ENCODE peak calls at places on chromosomes 7 and 10, in ten cellular contexts. M is heart left ventricle, V is Peyer's patch, T is left ventricle myocardium inferior, J is suprapubic skin, G is fibroblast of villous mesenchyme, O is dorsolateral prefrontal cortex, P is fibroblast of the aortic adventitia, S is K562, I is IMR-90. D is an unnamed sample.

GRCh38 chr7:154777023-154777422 is 225.9 kb downstream of the PAXIP1 start:
- DNase-seq in G (no peak), J (no peak), I (no peak), T (no peak), S (peak), P (no peak), V (no peak), M (no peak), O (no peak), D (no peak)

GRCh38 chr10:44171765-44172164 is 213.1 kb downstream of the CXCL12 start:
- DNase-seq in P (no peak), G (no peak), S (no peak), M (no peak), J (no peak), I (no peak), O (no peak), T (no peak), V (no peak), D (no peak)

GRCh38 chr10:1525354-1526162 is 211.8 kb downstream of the ADARB2 start:
- DNase-seq in O (no peak), M (no peak), I (no peak), J (no peak), S (no peak), G (no peak), T (no peak), V (no peak), P (no peak), D (no peak)

GRCh38 chr10:73218466-73219191 is 28.4 kb downstream of the DNAJC9 start:
- DNase-seq in P (peak), T (no peak), V (no peak), J (no peak), I (peak), M (no peak), G (peak), S (peak), O (no peak), D (no peak)

GRCh38 chr7:151628846-151629604 is 109.3 kb upstream of the RHEB start:
- DNase-seq in T (no peak), M (no peak), J (no peak), S (no peak), I (no peak), O (no peak), V (no peak), P (no peak), G (no peak), D (no peak)

GRCh38 chr7:55147101-55147500 is 128.3 kb downstream of the EGFR start:
- DNase-seq in J (no peak), V (no peak), G (no peak), I (no peak), S (no peak), O (no peak), T (no peak), M (no peak), P (no peak), D (no peak)

GRCh38 chr7:1057416-1058291 is 13.3 kb downstream of the GPR146 start:
- DNase-seq in S (no peak), G (no peak), J (no peak), V (no peak), T (no peak), O (no peak), P (no peak), I (no peak), M (no peak), D (no peak)

GRCh38 chr10:63866747-63867140 is 345.5 kb downstream of the REEP3 start:
- DNase-seq in M (no peak), T (no peak), S (peak), O (no peak), I (no peak), J (no peak), P (peak), G (peak), V (no peak), D (peak)

GRCh38 chr7:7765422-7765821 is 47.0 kb upstream of the RPA3 start:
- DNase-seq in O (no peak), M (no peak), T (no peak), J (no peak), P (no peak), V (no peak), G (no peak), I (no peak), S (no peak), D (peak)

GRCh38 chr7:67625257-67625713 is 628.7 kb downstream of the TYW1 start:
- DNase-seq in G (peak), V (peak), S (peak), M (peak), P (peak), T (peak), J (peak), I (peak), O (peak), D (peak)

GRCh38 chr7:94491410-94491809 is 18.2 kb upstream of the CASD1 start:
- DNase-seq in G (no peak), O (no peak), J (no peak), M (no peak), V (no peak), S (no peak), T (no peak), P (no peak), I (no peak), D (no peak)

GRCh38 chr10:97500297-97500575 is 1.5 kb downstream of the UBTD1 start:
- DNase-seq in P (no peak), T (no peak), J (no peak), G (no peak), V (no peak), I (no peak), S (no peak), O (no peak), M (no peak), D (no peak)

DNA sequence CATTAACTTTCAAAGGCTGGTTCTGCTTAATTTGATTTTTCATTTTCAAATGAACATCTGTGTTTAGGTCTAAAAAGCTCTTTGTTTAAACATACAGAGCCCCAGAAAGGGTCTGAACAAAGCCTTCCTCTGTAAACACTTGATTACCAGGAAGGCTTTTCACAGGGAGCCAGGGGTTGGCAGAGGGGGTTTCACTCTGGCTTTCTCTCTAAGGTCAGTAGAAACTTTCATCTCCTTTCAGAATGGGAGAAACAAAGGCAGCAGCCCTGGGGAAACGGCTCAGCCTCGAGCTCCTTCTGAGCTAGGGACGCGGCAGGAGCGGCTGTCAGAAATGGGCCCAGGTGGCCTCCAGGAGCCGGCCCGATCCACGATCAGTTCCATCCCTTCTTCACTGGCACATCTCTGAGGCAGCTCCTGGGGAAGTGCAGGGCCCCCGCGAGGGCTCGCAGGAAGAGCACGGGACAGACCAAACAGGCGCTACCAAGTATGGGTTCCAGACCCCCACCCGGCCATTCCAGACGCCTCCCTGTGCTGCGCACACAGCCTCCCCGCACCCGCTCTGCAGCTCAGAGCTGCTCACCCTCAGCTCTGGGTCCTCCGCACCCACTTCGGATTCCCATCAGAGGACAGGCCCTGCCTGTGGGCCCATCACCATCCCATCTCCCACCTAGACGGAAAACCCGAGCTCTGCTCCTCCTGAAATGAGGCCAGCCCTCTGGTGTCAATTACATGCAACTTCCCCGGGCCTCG is 124.1 kb downstream of the MAD1L1 start:
- DNase-seq in T (no peak), G (no peak), S (no peak), J (no peak), M (no peak), O (no peak), P (no peak), V (no peak), I (peak), D (no peak)
- TF ChIP-seq CTCF in T (no peak), G (no peak), S (peak), J (no peak), M (no peak), O (no peak), P (no peak), V (no peak), I (no peak), D (no peak)

DNA sequence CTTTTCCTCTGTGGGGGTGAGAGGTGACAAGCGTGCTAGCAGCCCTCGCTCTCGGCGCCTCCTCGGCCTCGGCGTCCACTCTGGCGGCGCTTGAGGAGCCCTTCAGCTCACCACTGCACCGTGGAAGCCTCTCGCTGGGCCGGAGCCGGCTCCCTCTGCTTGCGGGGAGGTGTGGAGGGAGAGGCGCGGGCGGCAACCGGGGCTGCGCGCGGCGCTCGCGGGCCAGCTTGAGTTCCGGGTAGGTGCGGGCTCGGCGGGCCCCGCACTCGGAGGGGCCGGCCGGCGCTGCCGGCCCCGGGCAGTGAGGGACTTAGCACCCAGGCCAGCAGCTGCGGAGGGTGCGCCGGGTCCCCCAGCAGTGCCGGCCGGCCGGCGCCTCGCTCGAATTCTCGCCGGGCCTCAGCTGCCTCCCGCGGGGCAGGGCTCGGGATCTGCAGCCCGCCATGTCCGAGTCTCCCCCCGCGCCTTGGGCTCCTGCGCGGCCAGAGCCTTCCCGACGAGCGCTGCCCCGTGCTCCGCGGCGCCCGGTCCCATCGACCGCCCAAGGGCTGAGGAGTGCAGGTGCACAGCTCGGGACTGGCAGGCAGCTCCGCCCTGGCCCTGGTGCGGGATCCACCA is 352.8 kb upstream of the PODXL start:
- DNase-seq in J (no peak), P (no peak), V (peak), O (no peak), S (no peak), M (no peak), I (no peak), G (no peak), T (no peak), D (no peak)
- H3K4me3 ChIP-seq in J (peak), P (peak), V (peak), O (peak), S (no peak), M (no peak), I (no peak), G (no peak), T (peak), D (no peak)

GRCh38 chr10:71713135-71714040 is 6.2 kb downstream of the C10orf105 start:
- DNase-seq in M (peak), V (no peak), O (peak), S (peak), G (peak), P (peak), I (peak), J (peak), T (peak), D (no peak)
- TF ChIP-seq CTCF in M (no peak), V (peak), O (no peak), S (peak), G (peak), P (peak), I (peak), J (peak), T (no peak), D (no peak)

DNA sequence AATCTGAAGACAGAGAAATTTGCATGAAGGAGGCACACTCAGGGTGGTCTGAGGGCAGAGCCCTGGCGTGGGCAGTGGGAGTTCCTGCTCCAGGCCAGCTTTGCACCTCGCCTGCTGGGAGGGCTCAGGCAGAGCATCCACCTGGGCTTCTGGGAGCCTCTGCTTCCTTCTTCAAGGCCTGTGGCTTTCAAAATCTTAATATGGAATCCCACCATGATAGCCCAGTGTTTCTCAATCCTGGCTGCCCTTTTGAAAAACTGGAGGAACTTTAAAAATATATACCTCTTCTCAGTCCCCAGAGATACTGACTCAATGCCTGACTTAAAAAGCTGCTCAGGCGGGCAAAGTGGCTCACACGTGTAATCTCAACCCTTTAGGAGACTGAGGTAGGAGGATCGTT is 36.7 kb upstream of the PSAP start:
- DNase-seq in J (no peak), G (no peak), T (no peak), V (no peak), M (no peak), S (no peak), P (peak), O (no peak), I (no peak), D (no peak)
- H3K4me3 ChIP-seq in J (peak), G (peak), T (no peak), V (no peak), M (no peak), S (no peak), P (peak), O (peak), I (no peak), D (no peak)

GRCh38 chr10:118483496-118483895 is 112.0 kb downstream of the PRLHR start:
- DNase-seq in I (no peak), J (no peak), P (no peak), T (no peak), V (no peak), M (no peak), G (no peak), S (peak), O (no peak), D (no peak)
- TF ChIP-seq CTCF in I (no peak), J (no peak), P (peak), T (no peak), V (no peak), M (no peak), G (no peak), S (peak), O (no peak), D (peak)

DNA sequence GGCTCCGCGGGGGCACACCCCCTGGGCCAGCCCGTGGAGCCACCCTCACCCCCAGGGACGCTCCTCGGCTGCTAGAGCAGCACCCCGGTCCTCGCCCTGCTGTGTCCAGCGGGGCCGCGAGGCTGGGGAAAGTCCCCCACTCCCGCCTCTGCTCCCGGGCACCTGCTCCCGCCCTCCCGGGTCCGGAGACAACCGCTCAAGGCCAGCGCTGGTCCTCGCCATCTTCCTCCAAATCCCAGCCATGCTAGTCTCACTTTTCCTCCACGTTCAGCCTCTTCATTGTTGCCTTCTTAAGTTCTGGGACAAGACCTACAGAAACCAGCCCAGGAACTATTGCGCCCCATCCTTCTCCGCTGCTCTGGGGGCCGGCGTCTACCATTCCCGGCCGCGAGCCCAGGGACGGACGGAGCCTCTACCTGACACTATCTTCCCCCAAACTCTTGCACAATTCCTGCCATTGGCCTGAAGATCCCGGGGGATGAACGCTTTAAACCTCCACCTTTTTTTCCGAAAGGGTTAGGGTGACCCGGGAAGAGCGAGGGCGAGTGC is 4.8 kb upstream of the KCP start:
- DNase-seq in T (no peak), I (no peak), M (no peak), V (peak), G (no peak), P (no peak), S (no peak), J (no peak), O (no peak), D (no peak)
- H3K4me3 ChIP-seq in T (peak), I (peak), M (no peak), V (peak), G (no peak), P (no peak), S (no peak), J (peak), O (no peak), D (no peak)

GRCh38 chr10:125839176-125839575 is 15.8 kb downstream of the BCCIP start:
- DNase-seq in S (no peak), I (no peak), M (no peak), J (no peak), T (no peak), G (no peak), V (no peak), O (no peak), P (no peak), D (no peak)

GRCh38 chr10:125840955-125841354 is 17.6 kb downstream of the BCCIP start:
- DNase-seq in J (no peak), T (no peak), O (no peak), I (peak), S (no peak), G (peak), V (no peak), M (no peak), P (no peak), D (no peak)

GRCh38 chr10:125840406-125840805 is 17.1 kb downstream of the BCCIP start:
- DNase-seq in S (no peak), M (no peak), V (no peak), I (no peak), G (no peak), T (no peak), J (no peak), O (no peak), P (no peak), D (no peak)

DNA sequence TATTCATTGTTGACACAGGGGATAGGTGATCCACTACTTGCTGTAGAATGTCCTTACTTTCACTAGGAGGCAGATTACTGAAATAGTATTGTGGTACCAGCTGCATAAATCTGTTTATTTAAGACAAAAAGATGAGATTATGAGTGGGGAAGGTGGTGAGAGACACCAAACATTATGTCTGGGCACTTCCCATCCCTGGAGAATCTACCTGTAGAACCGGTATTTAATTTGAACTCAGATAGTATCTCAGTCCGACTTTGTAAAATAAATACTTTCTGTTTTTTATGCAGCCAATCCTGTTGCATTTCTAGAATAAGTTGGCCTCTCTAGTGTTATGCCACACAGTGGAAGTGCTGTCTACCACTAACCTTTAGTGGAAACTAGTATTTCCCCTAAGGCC is 13.4 kb downstream of the BCCIP start:
- DNase-seq in G (no peak), V (no peak), O (no peak), I (no peak), J (no peak), M (no peak), S (no peak), P (no peak), T (no peak), D (no peak)
- TF ChIP-seq CTCF in G (no peak), V (no peak), O (no peak), I (no peak), J (no peak), M (no peak), S (no peak), P (no peak), T (no peak), D (no peak)